ENCODE peak calls at places on chromosomes 12 and 14, in four cellular contexts. B is aorta, Y is pancreas, F is spleen. G is an unnamed sample. For H3K4me1, the result is how much of the 10 kb centered on the place peaks cover.

GRCh38 chr12:16300222-16300621 is 22.7 kb upstream of the SLC15A5 start:
- DNase-seq in B (no peak), Y (no peak), F (no peak), G (no peak)

GRCh38 chr12:65825323-65825572 is 965 bp downstream of the HMGA2 start:
- DNase-seq in F (no peak), Y (no peak), B (no peak), G (no peak)

GRCh38 chr14:65169351-65169750 is 67.0 kb upstream of the MAX start:
- DNase-seq in B (no peak), F (no peak), Y (no peak), G (no peak)

GRCh38 chr14:87698496-87698895 is 294.5 kb downstream of the GALC start:
- DNase-seq in F (no peak), B (no peak), Y (no peak), G (no peak)

GRCh38 chr12:9244894-9245293 is 36.7 kb upstream of the PZP start:
- DNase-seq in Y (no peak), F (no peak), B (no peak), G (peak)

GRCh38 chr14:75069021-75069810 is at the start of gene ZC2HC1C:
- DNase-seq in B (peak), Y (peak), F (peak), G (peak)

GRCh38 chr12:110760204-110760609 is 17.5 kb upstream of the PPP1CC start:
- DNase-seq in F (no peak), B (peak), Y (no peak), G (no peak)

GRCh38 chr14:73833024-73833423 is 18.6 kb upstream of the PTGR2 start:
- DNase-seq in Y (no peak), B (no peak), F (no peak), G (no peak)

GRCh38 chr12:26680724-26681455 is 152.1 kb downstream of the ITPR2 start:
- DNase-seq in Y (no peak), B (no peak), F (no peak), G (no peak)

GRCh38 chr12:41512531-41512930 is 324.4 kb downstream of the PDZRN4 start:
- DNase-seq in Y (no peak), F (no peak), B (no peak), G (no peak)

GRCh38 chr14:36519431-36520321 is at the start of gene NKX2-1:
- DNase-seq in F (no peak), Y (no peak), B (no peak), G (no peak)

DNA sequence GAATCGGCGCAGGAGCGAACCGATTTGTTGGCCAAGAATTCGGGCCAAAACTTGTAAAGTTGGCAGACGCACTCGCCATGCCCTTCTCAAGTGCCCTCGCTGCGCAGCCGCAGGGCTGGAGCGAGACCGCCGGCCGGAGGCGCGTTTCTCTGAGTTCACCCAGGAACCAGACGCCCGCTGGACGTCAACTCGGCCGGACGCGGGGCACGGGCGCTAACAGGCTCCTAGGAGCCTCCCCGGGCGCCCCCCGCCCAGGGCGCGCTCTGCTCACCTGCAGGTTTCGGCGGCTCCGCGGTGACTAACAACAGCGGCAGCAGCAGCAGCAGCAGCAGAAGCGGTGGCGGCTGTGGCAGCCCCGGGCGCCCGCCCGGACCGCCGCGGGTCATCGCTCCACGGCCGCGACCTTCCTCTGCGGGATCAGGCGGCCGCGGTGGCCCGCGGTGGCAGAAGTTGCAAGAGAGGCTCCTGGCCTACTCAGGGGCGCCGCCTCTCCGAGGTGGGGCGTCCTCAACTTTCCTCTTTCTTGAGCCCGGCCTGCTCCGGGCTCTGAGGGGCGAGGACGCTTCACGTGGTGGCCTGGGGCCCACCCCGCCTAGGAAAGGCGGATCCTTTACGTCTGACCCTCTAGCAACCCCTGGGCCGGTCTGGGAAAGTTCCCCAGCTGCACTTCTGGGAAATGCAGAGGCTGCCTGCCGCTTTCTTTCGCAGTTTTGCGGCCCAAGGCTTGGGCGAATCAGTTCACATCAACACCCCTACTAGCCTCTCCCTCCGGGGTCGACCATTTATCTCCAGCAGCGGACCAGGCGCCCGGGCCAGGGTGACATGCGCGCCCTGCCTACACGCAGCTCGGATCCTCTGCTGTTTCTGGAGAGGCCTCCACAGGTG is at the start of gene PLBD1:
- DNase-seq in F (peak), Y (peak), B (peak), G (peak)
- H3K4me1 ChIP-seq in F (under half), Y (under half), B (under half), G (under half)

DNA sequence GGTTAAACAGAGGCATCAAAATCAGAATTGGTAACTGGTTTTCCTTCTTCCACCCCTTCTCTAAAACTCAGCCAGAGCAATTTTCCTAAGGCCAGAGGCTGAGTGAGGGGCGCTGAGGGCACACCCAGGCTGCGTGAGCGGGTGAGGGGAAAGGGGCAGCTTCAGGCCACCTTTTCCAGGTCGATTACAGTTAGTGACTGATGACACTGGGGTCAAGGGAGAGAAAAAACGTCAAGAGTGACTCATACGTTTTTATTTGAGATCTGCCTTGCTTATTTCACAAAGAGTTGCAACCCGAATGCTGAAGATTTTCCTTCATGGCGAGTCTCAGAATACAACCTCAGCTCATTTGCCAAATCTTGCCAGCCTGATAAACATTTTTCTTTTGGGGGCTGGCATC is 46.7 kb upstream of the EVL start:
- DNase-seq in F (no peak), B (no peak), Y (no peak), G (no peak)
- H3K27ac ChIP-seq in F (no peak), B (no peak), Y (no peak), G (no peak)

GRCh38 chr12:56668197-56668457 is 20.0 kb downstream of the PTGES3 start:
- DNase-seq in B (no peak), F (no peak), Y (no peak), G (no peak)
- H3K4me3 ChIP-seq in B (no peak), F (no peak), Y (no peak), G (no peak)

GRCh38 chr12:93807354-93807753 is 130.2 kb downstream of the CRADD start:
- DNase-seq in F (no peak), Y (no peak), B (no peak), G (no peak)
- H3K4me1 ChIP-seq in F (under half), Y (under half), B (under half), G (under half)

DNA sequence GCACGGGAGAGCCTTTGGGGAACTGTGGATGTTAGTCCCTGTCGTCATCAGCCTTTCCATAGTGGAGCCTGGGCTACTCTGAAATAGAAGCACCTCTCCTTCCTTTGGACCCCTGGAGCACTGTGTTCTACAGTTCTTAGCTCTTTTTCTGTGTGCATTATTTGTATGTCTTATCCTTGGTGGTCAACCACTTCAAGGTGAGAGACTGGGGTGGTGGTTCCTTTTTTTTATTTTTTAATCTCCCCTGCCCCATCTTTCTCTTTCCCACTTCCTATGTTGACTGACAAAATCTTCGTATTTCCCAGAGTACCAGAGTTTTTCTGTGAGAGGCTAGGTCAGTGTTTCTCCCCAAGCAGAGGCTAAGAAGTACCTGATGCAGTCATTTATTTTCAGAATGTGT is 111.7 kb downstream of the CRADD start:
- DNase-seq in Y (no peak), F (no peak), B (no peak), G (no peak)
- H3K27ac ChIP-seq in Y (no peak), F (no peak), B (no peak), G (no peak)

GRCh38 chr12:47192046-47192445 is 112.3 kb upstream of the AMIGO2 start:
- DNase-seq in Y (no peak), B (no peak), F (no peak), G (no peak)

GRCh38 chr12:47190905-47191304 is 111.1 kb upstream of the AMIGO2 start:
- DNase-seq in F (no peak), Y (no peak), B (no peak), G (no peak)

GRCh38 chr12:47190271-47190750 is 110.6 kb upstream of the AMIGO2 start:
- DNase-seq in Y (no peak), F (no peak), B (no peak), G (no peak)

GRCh38 chr12:47194501-47194900 is 114.7 kb upstream of the AMIGO2 start:
- DNase-seq in F (no peak), Y (no peak), B (no peak), G (no peak)

GRCh38 chr12:47193066-47193465 is 113.3 kb upstream of the AMIGO2 start:
- DNase-seq in Y (no peak), F (no peak), B (no peak), G (no peak)
- H3K4me3 ChIP-seq in Y (no peak), F (no peak), B (no peak), G (no peak)

GRCh38 chr12:84070311-84070710 is 842.3 kb downstream of the SLC6A15 start:
- DNase-seq in Y (no peak), B (no peak), F (no peak), G (peak)

GRCh38 chr12:84069699-84070098 is 842.9 kb downstream of the SLC6A15 start:
- DNase-seq in Y (no peak), B (no peak), F (no peak), G (no peak)

GRCh38 chr12:84069079-84069661 is 843.4 kb downstream of the SLC6A15 start:
- DNase-seq in B (no peak), Y (no peak), F (no peak), G (no peak)
- H3K4me1 ChIP-seq in B (under half), Y (under half), F (under half), G (under half)

DNA sequence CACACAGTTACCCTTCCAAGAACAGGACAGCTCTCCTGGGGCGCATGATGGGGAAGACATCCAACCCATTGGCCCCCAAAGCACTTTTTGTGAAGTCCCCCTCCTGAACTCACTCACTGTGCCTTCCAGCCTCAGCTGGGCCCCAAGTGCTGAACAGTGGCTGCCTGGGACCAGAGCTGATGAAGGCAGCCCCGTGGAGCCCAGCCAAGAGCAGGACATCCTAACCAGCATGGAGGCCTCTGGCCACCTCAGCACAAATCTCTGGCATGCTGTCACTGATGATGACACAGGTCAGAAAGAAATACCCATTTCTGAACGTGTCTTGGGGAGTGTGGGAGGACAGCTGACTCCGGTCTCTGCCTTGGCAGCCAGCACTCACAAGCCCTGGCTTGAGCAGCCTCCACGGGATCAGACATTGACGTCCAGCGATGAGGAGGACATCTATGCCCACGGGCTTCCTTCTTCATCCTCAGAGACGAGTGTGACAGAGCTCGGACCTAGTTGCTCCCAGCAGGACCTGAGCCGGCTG is 72.0 kb downstream of the TECPR2 start:
- DNase-seq in B (peak), F (no peak), Y (no peak), G (no peak)
- H3K27ac ChIP-seq in B (no peak), F (no peak), Y (no peak), G (no peak)